ENCODE peak calls at places on chromosomes 6 and 20, in four cellular contexts. E is stimulated activated CD4-positive, alpha-beta T cell treated with anti-CD3 and anti-CD28 coated beads, Interleukin-15, amount 100 ng/mL, for 1 hour; K is retinal pigment epithelial cell; V is nucleus accumbens. G is an unnamed sample.

GRCh38 chr20:36407196-36407733 is 101.1 kb downstream of the DLGAP4 start:
- DNase-seq in V (no peak), E (no peak), K (no peak), G (no peak)

GRCh38 chr6:134375199-134375598 is 57.3 kb upstream of the SGK1 start:
- DNase-seq in E (no peak), V (no peak), K (no peak), G (no peak)

GRCh38 chr6:37314803-37315515 is 38.8 kb upstream of the RNF8 start:
- DNase-seq in K (no peak), V (no peak), E (no peak), G (no peak)

GRCh38 chr20:38260378-38261053 is at the start of gene KIAA1755:
- DNase-seq in E (no peak), V (peak), K (no peak), G (no peak)

GRCh38 chr20:17663040-17663399 is 19.0 kb downstream of the RRBP1 start:
- DNase-seq in V (no peak), K (no peak), E (no peak), G (no peak)

GRCh38 chr20:24109008-24109407 is 120.4 kb upstream of the GGTLC1 start:
- DNase-seq in K (no peak), V (no peak), E (no peak), G (no peak)

GRCh38 chr20:45951925-45952834 is 17.7 kb downstream of the PCIF1 start:
- DNase-seq in E (no peak), V (no peak), K (no peak), G (no peak)

GRCh38 chr6:138989098-138989983 is 1.3 kb upstream of the REPS1 start:
- DNase-seq in E (no peak), V (no peak), K (no peak), G (no peak)

GRCh38 chr6:37242429-37243052 is 15.0 kb upstream of the TBC1D22B start:
- DNase-seq in V (no peak), E (no peak), K (peak), G (no peak)

GRCh38 chr6:39867592-39867991 is 66.7 kb downstream of the MOCS1 start:
- DNase-seq in K (no peak), V (no peak), E (no peak), G (no peak)

GRCh38 chr20:35823937-35824336 is 52.1 kb downstream of the PHF20 start:
- DNase-seq in V (no peak), K (no peak), E (no peak), G (no peak)

GRCh38 chr6:116190550-116190949 is 63.3 kb downstream of the TSPYL4 start:
- DNase-seq in E (no peak), V (no peak), K (peak), G (no peak)

GRCh38 chr6:128807577-128807976 is 75.4 kb upstream of the LAMA2 start:
- DNase-seq in K (no peak), V (no peak), E (no peak), G (no peak)

GRCh38 chr6:165990216-165990615 is 177.4 kb downstream of the TBXT start:
- DNase-seq in K (no peak), E (no peak), V (no peak), G (no peak)

GRCh38 chr6:148559848-148560433 is 186.9 kb upstream of the UST start:
- DNase-seq in V (peak), E (peak), K (peak), G (no peak)

GRCh38 chr20:22963581-22963980 is 71.5 kb upstream of the SSTR4 start:
- DNase-seq in V (no peak), K (no peak), E (no peak), G (no peak)

GRCh38 chr6:99422912-99423311 is 2.2 kb downstream of the PNISR start:
- DNase-seq in V (no peak), K (no peak), E (no peak), G (no peak)

G was measured in esophagus squamous epithelium.